ENCODE peak calls at places on chromosomes 16 and 17, in seven cellular contexts. U is hepatocyte, G is mesothelial cell of epicardium, Z is astrocyte of the spinal cord, N is tibial nerve, R is IMR-90, D is progenitor cell of endocrine pancreas. A is an unnamed sample.

GRCh38 chr16:4677390-4677789 is 16.0 kb upstream of the NUDT16L1 start:
- DNase-seq in U (no peak), G (no peak), Z (no peak), N (no peak), R (no peak), D (no peak), A (no peak)

GRCh38 chr16:87933140-87933495 is 3.2 kb downstream of the CA5A start:
- DNase-seq in U (no peak), G (no peak), Z (no peak), N (no peak), R (no peak), D (no peak), A (no peak)

GRCh38 chr17:73247728-73248127 is 14.0 kb downstream of the CPSF4L start:
- DNase-seq in U (no peak), G (no peak), Z (no peak), N (no peak), R (peak; percentile 16), D (no peak), A (no peak)

GRCh38 chr16:70662991-70663523 is 16.7 kb downstream of the IL34 start:
- DNase-seq in U (no peak), G (no peak), Z (no peak), N (no peak), R (no peak), D (no peak), A (no peak)

GRCh38 chr17:11981862-11982261 is 15.4 kb downstream of the ZNF18 start:
- DNase-seq in U (no peak), G (no peak), Z (no peak), N (no peak), R (no peak), D (no peak), A (no peak)

GRCh38 chr17:413706-414440 is 61.3 kb upstream of the RPH3AL start:
- DNase-seq in U (no peak), G (no peak), Z (no peak), N (no peak), R (no peak), D (no peak), A (no peak)

GRCh38 chr17:8574687-8575086 is 55.8 kb downstream of the MYH10 start:
- DNase-seq in U (no peak), G (no peak), Z (no peak), N (no peak), R (no peak), D (no peak), A (no peak)

GRCh38 chr17:75485688-75486087 is 29.3 kb downstream of the TMEM94 start:
- DNase-seq in U (no peak), G (no peak), Z (no peak), N (no peak), R (no peak), D (no peak), A (no peak)

GRCh38 chr17:28145348-28145747 is 102.9 kb downstream of the NLK start:
- DNase-seq in U (no peak), G (no peak), Z (peak; percentile 28), N (no peak), R (peak; percentile 29), D (no peak), A (no peak)

GRCh38 chr17:752620-753219 is 656 bp upstream of the GEMIN4 start:
- DNase-seq in U (peak; percentile 68), G (no peak), Z (peak; percentile 48), N (peak; percentile 53), R (peak; percentile 49), D (no peak), A (no peak)

GRCh38 chr17:61406543-61406845 is 6.9 kb downstream of the TBX2 start:
- DNase-seq in U (no peak), G (no peak), Z (no peak), N (no peak), R (no peak), D (no peak), A (no peak)

GRCh38 chr16:57235128-57236092 is 9.6 kb upstream of the ARL2BP start:
- DNase-seq in U (peak; percentile 38), G (no peak), Z (peak; percentile 89), N (no peak), R (peak; percentile 87), D (no peak), A (no peak)

GRCh38 chr17:38605852-38606645 is at the start of gene SRCIN1:
- DNase-seq in U (peak; percentile 84), G (no peak), Z (no peak), N (no peak), R (peak; percentile 2), D (peak; percentile 67), A (peak; percentile 84)

GRCh38 chr17:75476274-75476673 is 19.8 kb downstream of the TMEM94 start:
- DNase-seq in U (no peak), G (no peak), Z (peak; percentile 21), N (no peak), R (peak; percentile 39), D (no peak), A (no peak)

GRCh38 chr17:18231156-18231555 is 5.7 kb downstream of the LLGL1 start:
- DNase-seq in U (no peak), G (no peak), Z (no peak), N (no peak), R (no peak), D (no peak), A (no peak)

GRCh38 chr17:78316867-78317816 is 42.7 kb downstream of the SOCS3 start:
- DNase-seq in U (peak; percentile 84), G (no peak), Z (peak; percentile 48), N (no peak), R (peak; percentile 71), D (no peak), A (peak; percentile 70)

GRCh38 chr17:78314683-78315354 is 45.1 kb downstream of the SOCS3 start:
- DNase-seq in U (no peak), G (no peak), Z (no peak), N (no peak), R (no peak), D (no peak), A (no peak)

GRCh38 chr17:78316115-78316866 is 43.6 kb downstream of the SOCS3 start:
- DNase-seq in U (no peak), G (no peak), Z (no peak), N (no peak), R (no peak), D (no peak), A (peak; percentile 66)

GRCh38 chr17:78313735-78314648 is 45.9 kb downstream of the SOCS3 start:
- DNase-seq in U (peak; percentile 94), G (peak; percentile 63), Z (peak; percentile 87), N (peak; percentile 47), R (peak; percentile 59), D (peak; percentile 60), A (peak; percentile 90)

DNA sequence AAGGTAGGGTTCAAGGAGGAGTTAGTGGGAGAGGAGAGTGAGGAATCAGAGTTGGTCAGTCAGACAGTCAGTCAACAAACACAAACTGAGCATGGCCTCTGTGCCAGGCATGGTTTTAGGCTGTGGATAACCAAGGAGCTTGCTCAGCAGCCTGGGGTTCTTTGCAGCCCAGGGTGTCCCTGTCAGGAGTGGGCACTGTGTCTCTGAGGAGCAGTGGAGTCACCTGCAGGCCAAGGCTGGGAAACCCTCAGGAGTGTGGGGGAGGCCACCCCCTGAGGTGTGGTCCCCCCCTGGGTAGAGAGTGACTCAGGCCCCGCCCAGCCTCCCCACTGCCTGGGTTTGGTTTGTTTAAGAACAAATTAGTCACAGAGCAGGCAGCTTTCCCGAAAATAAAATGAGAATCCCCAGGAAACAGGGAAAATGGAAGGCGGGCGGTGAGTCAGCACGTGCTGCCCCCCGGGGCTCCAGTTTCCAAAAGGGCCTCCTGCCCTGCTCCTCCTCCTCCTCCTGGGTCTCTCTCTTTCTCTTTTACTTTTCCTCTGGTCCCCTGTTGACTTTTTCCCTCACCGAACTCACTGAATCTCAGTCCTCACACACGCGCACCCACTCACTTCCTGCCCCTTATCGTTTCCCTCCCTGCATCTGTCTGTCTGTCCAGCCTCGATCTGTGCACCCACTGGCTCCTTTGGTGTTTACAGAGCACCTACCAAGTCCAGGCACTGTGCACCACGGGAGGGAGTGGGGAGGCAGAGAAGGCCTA is 44.3 kb downstream of the SOCS3 start:
- DNase-seq in U (peak; percentile 91), G (no peak), Z (peak; percentile 98), N (peak; percentile 76), R (peak; percentile 92), D (no peak), A (peak; percentile 80)
- TF ChIP-seq CTCF in U (no peak), G (no peak), Z (peak; percentile 7), N (no peak), R (peak; percentile 33), D (no peak), A (no peak)

GRCh38 chr16:11191665-11192064 is 64.3 kb downstream of the SOCS1 start:
- DNase-seq in U (no peak), G (no peak), Z (no peak), N (no peak), R (no peak), D (no peak), A (no peak)

GRCh38 chr16:11193494-11193893 is 62.5 kb downstream of the SOCS1 start:
- DNase-seq in U (no peak), G (no peak), Z (no peak), N (no peak), R (no peak), D (no peak), A (no peak)

GRCh38 chr16:11190585-11191565 is 65.1 kb downstream of the SOCS1 start:
- DNase-seq in U (no peak), G (no peak), Z (peak; percentile 10), N (no peak), R (peak; percentile 62), D (no peak), A (no peak)

GRCh38 chr16:11187522-11187921 is 68.5 kb downstream of the SOCS1 start:
- DNase-seq in U (no peak), G (no peak), Z (no peak), N (no peak), R (no peak), D (no peak), A (no peak)

GRCh38 chr16:11188801-11189740 is 66.9 kb downstream of the SOCS1 start:
- DNase-seq in U (no peak), G (no peak), Z (no peak), N (no peak), R (no peak), D (no peak), A (no peak)
- TF ChIP-seq CTCF in U (no peak), G (no peak), Z (no peak), N (no peak), R (no peak), D (no peak), A (no peak)

GRCh38 chr17:4420692-4421131 is 13.0 kb upstream of the SPNS3 start:
- DNase-seq in U (peak; percentile 87), G (no peak), Z (peak; percentile 62), N (no peak), R (peak; percentile 74), D (peak; percentile 24), A (peak; percentile 81)
- TF ChIP-seq CTCF in U (peak; percentile 80), G (peak; percentile 84), Z (peak; percentile 88), N (peak; percentile 76), R (peak; percentile 74), D (peak; percentile 78), A (peak; percentile 73)

GRCh38 chr16:610513-611381 is 20.0 kb upstream of the WFIKKN1 start:
- DNase-seq in U (peak; percentile 64), G (no peak), Z (peak; percentile 26), N (no peak), R (no peak), D (no peak), A (peak; percentile 54)

GRCh38 chr16:606656-607307 is 16.9 kb downstream of the RAB40C start:
- DNase-seq in U (no peak), G (no peak), Z (no peak), N (no peak), R (no peak), D (no peak), A (no peak)

GRCh38 chr16:608019-608418 is 18.2 kb downstream of the RAB40C start:
- DNase-seq in U (no peak), G (no peak), Z (no peak), N (no peak), R (no peak), D (no peak), A (no peak)

GRCh38 chr16:609984-610383 is 20.1 kb downstream of the RAB40C start:
- DNase-seq in U (peak; percentile 9), G (no peak), Z (no peak), N (no peak), R (no peak), D (no peak), A (no peak)

GRCh38 chr16:609316-609715 is 19.4 kb downstream of the RAB40C start:
- DNase-seq in U (no peak), G (no peak), Z (no peak), N (no peak), R (no peak), D (no peak), A (no peak)
- TF ChIP-seq CTCF in U (no peak), G (no peak), Z (no peak), N (no peak), R (no peak), D (no peak), A (no peak)

A was measured in GM20000.